ENCODE peak calls at places on chromosomes 4 and X, in five cellular contexts. R is IMR-90, T is HCT116, J is colonic mucosa, K is left ventricle myocardium inferior. G is an unnamed sample.

GRCh38 chr4:81724925-81725329 is 253.2 kb upstream of the RASGEF1B start:
- DNase-seq in K (peak; percentile 39), T (no peak), J (peak; percentile 24), R (no peak), G (no peak)

GRCh38 chr4:10016169-10016568 is 5.1 kb downstream of the SLC2A9 start:
- DNase-seq in T (no peak), R (no peak), K (no peak), J (no peak), G (no peak)

GRCh38 chr4:73311428-73311827 is 52.8 kb upstream of the ANKRD17 start:
- DNase-seq in R (peak; percentile 77), K (no peak), J (no peak), T (peak; percentile 8), G (peak; percentile 42)

GRCh38 chr4:74661427-74662171 is 132.7 kb downstream of the BTC start:
- DNase-seq in J (no peak), T (no peak), K (no peak), R (peak; percentile 35), G (no peak)

GRCh38 chr4:122798101-122798500 is 28.5 kb upstream of the FGF2 start:
- DNase-seq in R (peak; percentile 94), T (no peak), K (peak; percentile 45), J (peak; percentile 30), G (peak; percentile 88)

GRCh38 chr4:108030332-108030731 is 40.6 kb downstream of the HADH start:
- DNase-seq in J (peak; percentile 24), R (peak; percentile 76), T (peak; percentile 16), K (no peak), G (peak; percentile 24)

GRCh38 chr4:87258677-87259076 is 38.3 kb upstream of the KLHL8 start:
- DNase-seq in R (no peak), K (no peak), T (no peak), J (no peak), G (no peak)

GRCh38 chr4:125952631-125953030 is 637.9 kb downstream of the FAT4 start:
- DNase-seq in J (no peak), K (no peak), R (no peak), T (no peak), G (no peak)

GRCh38 chr4:1767058-1767769 is 25.9 kb upstream of the FGFR3 start:
- DNase-seq in T (no peak), K (no peak), R (peak; percentile 2), J (no peak), G (no peak)

GRCh38 chrX:65740909-65741308 is 73.5 kb downstream of the MSN start:
- DNase-seq in R (no peak), K (no peak), T (no peak), J (no peak), G (no peak)

GRCh38 chrX:66602381-66602938 is 36.4 kb downstream of the EDA2R start:
- DNase-seq in J (no peak), R (no peak), T (no peak), K (no peak), G (no peak)

GRCh38 chr4:35559559-35560365 is 684.6 kb downstream of the ARAP2 start:
- DNase-seq in T (peak; percentile 10), J (no peak), R (no peak), K (no peak), G (no peak)

GRCh38 chr4:152894673-152895072 is 41.5 kb upstream of the FHDC1 start:
- DNase-seq in K (no peak), R (peak; percentile 63), T (peak; percentile 4), J (no peak), G (no peak)

GRCh38 chr4:26321326-26322276 is 787 bp downstream of the RBPJ start:
- DNase-seq in K (peak; percentile 25), R (peak; percentile 41), T (no peak), J (peak; percentile 47), G (no peak)

GRCh38 chr4:61397174-61397573 is 197.0 kb downstream of the ADGRL3 start:
- DNase-seq in R (peak; percentile 1), J (no peak), T (no peak), K (no peak), G (no peak)

GRCh38 chr4:2436301-2436700 is 17.5 kb downstream of the CFAP99 start:
- DNase-seq in J (no peak), K (no peak), R (no peak), T (no peak), G (no peak)

GRCh38 chr4:8920969-8921368 is 49.3 kb upstream of the HMX1 start:
- DNase-seq in R (no peak), K (no peak), J (peak; percentile 12), T (no peak), G (no peak)

GRCh38 chrX:103918050-103918449 is 44.4 kb upstream of the TMSB15B start:
- DNase-seq in K (peak; percentile 20), R (peak; percentile 68), J (peak; percentile 59), T (peak; percentile 50), G (no peak)

GRCh38 chr4:16579866-16580265 is 318.6 kb downstream of the LDB2 start:
- DNase-seq in K (no peak), R (peak; percentile 57), J (no peak), T (no peak), G (no peak)

GRCh38 chrX:48538641-48539344 is 721 bp upstream of the TBC1D25 start:
- DNase-seq in K (no peak), R (no peak), T (no peak), J (no peak), G (no peak)

GRCh38 chr4:146342600-146343192 is 128.4 kb downstream of the REELD1 start:
- DNase-seq in T (no peak), R (peak; percentile 47), J (peak; percentile 25), K (no peak), G (no peak)

GRCh38 chr4:1938027-1938426 is 66.8 kb downstream of the NSD2 start:
- DNase-seq in K (no peak), R (no peak), T (no peak), J (no peak), G (no peak)

GRCh38 chrX:119758682-119759332 is 419 bp downstream of the SOWAHD start:
- DNase-seq in J (no peak), R (no peak), T (no peak), K (peak; percentile 13), G (no peak)

GRCh38 chrX:39791691-39792090 is 306.1 kb downstream of the BCOR start:
- DNase-seq in J (no peak), R (no peak), T (no peak), K (no peak), G (no peak)

GRCh38 chrX:48558270-48558669 is 16.0 kb upstream of the RBM3 start:
- DNase-seq in K (no peak), T (no peak), J (no peak), R (peak; percentile 87), G (peak; percentile 27)

GRCh38 chrX:25112156-25112555 is 96.4 kb upstream of the ARX start:
- DNase-seq in J (no peak), R (no peak), T (no peak), K (no peak), G (no peak)

GRCh38 chrX:69074726-69075125 is 90.5 kb downstream of the PJA1 start:
- DNase-seq in T (no peak), R (no peak), K (no peak), J (no peak), G (no peak)

GRCh38 chrX:42948723-42949122 is 170.8 kb upstream of the PPP1R2C start:
- DNase-seq in J (no peak), R (no peak), T (no peak), K (no peak), G (no peak)
- H3K27me3 ChIP-seq in J (no peaks in the 10 kb centered on the region), R (peaks cover 2% of the 10 kb centered on the region), T (no peaks in the 10 kb centered on the region), K (no peaks in the 10 kb centered on the region), G (no peaks in the 10 kb centered on the region)

GRCh38 chr4:121788896-121789295 is 12.2 kb upstream of the EXOSC9 start:
- DNase-seq in T (no peak), J (no peak), R (no peak), K (no peak), G (no peak)
- H3K27me3 ChIP-seq in T (no peaks in the 10 kb centered on the region), J (no peaks in the 10 kb centered on the region), R (no peaks in the 10 kb centered on the region), K (peaks cover 27% of the 10 kb centered on the region), G (no peaks in the 10 kb centered on the region)

DNA sequence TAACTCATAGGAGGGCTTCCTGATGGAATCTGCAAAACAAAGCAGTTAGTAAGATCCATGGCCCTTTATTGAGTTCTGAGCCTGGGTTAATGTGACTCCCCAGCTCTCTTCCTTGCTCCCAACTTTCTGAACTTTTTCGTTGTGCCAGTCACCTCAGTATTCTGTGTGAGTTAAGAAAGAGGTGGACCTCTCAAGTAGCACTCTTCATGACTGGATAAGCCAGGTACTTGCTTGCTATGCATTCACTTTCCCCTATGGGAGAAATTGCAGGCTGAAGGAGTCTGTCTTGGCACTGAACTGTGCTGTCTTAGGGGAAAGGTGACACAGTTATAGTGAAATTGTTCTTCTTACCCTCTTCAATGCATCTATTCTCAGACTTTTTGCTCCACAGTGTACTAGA is 38.1 kb upstream of the DHX15 start:
- DNase-seq in R (no peak), K (no peak), T (no peak), J (no peak), G (no peak)
- H3K27me3 ChIP-seq in R (peaks cover 5% of the 10 kb centered on the region), K (no peaks in the 10 kb centered on the region), T (no peaks in the 10 kb centered on the region), J (no peaks in the 10 kb centered on the region), G (peaks cover 6% of the 10 kb centered on the region)

GRCh38 chr4:13524504-13525243 is 19.6 kb downstream of the NKX3-2 start:
- DNase-seq in T (no peak), R (peak; percentile 57), K (no peak), J (no peak), G (no peak)

GRCh38 chr4:13522282-13523104 is 21.8 kb downstream of the NKX3-2 start:
- DNase-seq in R (no peak), T (no peak), K (no peak), J (no peak), G (no peak)

GRCh38 chr4:13523105-13523477 is 21.2 kb downstream of the NKX3-2 start:
- DNase-seq in T (no peak), J (no peak), R (no peak), K (no peak), G (no peak)

GRCh38 chr4:13523591-13524503 is 20.5 kb downstream of the NKX3-2 start:
- DNase-seq in R (no peak), J (no peak), K (no peak), T (no peak), G (no peak)

DNA sequence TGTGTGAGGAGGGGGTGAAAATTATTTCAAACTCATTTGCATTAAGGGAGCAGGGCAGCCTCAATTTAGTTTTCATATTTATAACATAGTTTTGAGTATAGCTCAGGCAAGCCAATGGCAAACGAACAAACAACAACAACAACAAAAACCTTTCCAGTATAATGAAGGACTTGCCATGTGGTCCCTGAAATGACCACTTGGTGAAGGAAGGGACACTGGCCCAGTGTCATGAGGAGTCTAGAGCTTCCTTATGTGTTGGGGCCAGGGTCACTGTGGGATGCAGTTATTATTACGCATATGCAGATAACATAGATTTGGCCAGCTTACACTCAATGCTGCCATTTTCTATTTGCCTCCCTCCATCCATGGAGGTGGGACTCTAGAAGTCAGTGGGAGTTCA is 23.3 kb downstream of the NKX3-2 start:
- DNase-seq in T (no peak), R (no peak), K (no peak), J (no peak), G (no peak)
- H3K27me3 ChIP-seq in T (no peaks in the 10 kb centered on the region), R (peaks cover 49% of the 10 kb centered on the region), K (peaks cover 100% of the 10 kb centered on the region), J (peaks cover 44% of the 10 kb centered on the region), G (peaks cover 58% of the 10 kb centered on the region)

GRCh38 chr4:159197260-159197884 is 94.5 kb downstream of the RAPGEF2 start:
- DNase-seq in J (no peak), K (no peak), R (no peak), T (no peak), G (no peak)
- H3K27me3 ChIP-seq in J (no peaks in the 10 kb centered on the region), K (no peaks in the 10 kb centered on the region), R (no peaks in the 10 kb centered on the region), T (no peaks in the 10 kb centered on the region), G (no peaks in the 10 kb centered on the region)

DNA sequence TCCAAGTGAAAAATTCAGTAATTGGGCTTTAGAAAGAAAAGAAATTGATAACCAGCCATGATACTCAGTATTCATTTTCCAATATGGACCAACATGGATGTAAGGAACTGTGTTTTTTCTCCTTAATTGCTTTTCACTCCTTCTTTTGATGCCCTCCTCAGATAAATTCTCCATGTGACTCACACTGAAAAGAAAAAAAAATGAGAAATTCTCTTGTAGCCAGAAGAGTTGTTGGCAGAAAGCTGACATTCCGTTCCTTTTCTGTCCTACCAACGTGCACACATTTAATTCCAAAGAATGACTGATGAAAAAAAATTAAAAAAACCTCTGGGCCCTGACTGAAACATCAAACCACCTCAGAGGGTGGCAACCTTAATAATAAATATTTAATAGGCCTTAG is 153.1 kb downstream of the AMELX start:
- DNase-seq in T (no peak), K (no peak), R (peak; percentile 55), J (no peak), G (no peak)
- H3K27me3 ChIP-seq in T (no peaks in the 10 kb centered on the region), K (no peaks in the 10 kb centered on the region), R (no peaks in the 10 kb centered on the region), J (no peaks in the 10 kb centered on the region), G (no peaks in the 10 kb centered on the region)

G was measured in AG04450.